ENCODE peak calls at places on chromosome 21, in five cellular contexts. N is breast epithelium, G is Peyer's patch, L is heart left ventricle, D is HepG2. X is an unnamed sample.

GRCh38 chr21:41465176-41465781 is 39.2 kb downstream of the MX1 start:
- DNase-seq in N (no peak), G (peak; percentile 47), L (no peak), D (no peak), X (no peak)

GRCh38 chr21:35390013-35390776 is 341.1 kb upstream of the RUNX1 start:
- DNase-seq in N (no peak), G (no peak), L (no peak), D (no peak), X (no peak)

GRCh38 chr21:32520885-32521735 is 64.2 kb downstream of the TCP10L start:
- DNase-seq in N (peak; percentile 90), G (peak; percentile 75), L (peak; percentile 94), D (no peak), X (peak; percentile 84)

GRCh38 chr21:15730484-15731242 is 881 bp downstream of the USP25 start:
- DNase-seq in N (no peak), G (no peak), L (no peak), D (no peak), X (no peak)

GRCh38 chr21:32991299-32991850 is 34.4 kb upstream of the OLIG2 start:
- DNase-seq in N (no peak), G (no peak), L (no peak), D (no peak), X (no peak)

GRCh38 chr21:36700295-36700960 is 1.5 kb downstream of the SIM2 start:
- DNase-seq in N (no peak), G (no peak), L (no peak), D (no peak), X (no peak)

GRCh38 chr21:35476616-35477395 is 427.7 kb upstream of the RUNX1 start:
- DNase-seq in N (no peak), G (no peak), L (no peak), D (no peak), X (no peak)

GRCh38 chr21:34544032-34544496 is 32.1 kb upstream of the KCNE1 start:
- DNase-seq in N (peak; percentile 67), G (peak; percentile 89), L (peak; percentile 74), D (peak; percentile 88), X (no peak)

GRCh38 chr21:32806810-32807386 is 35.3 kb upstream of the PAXBP1 start:
- DNase-seq in N (no peak), G (no peak), L (no peak), D (no peak), X (no peak)

GRCh38 chr21:23801292-23801691 is 1806.0 kb downstream of the MRPL39 start:
- DNase-seq in N (no peak), G (no peak), L (no peak), D (no peak), X (no peak)

GRCh38 chr21:41726970-41727783 is 39.7 kb downstream of the RIPK4 start:
- DNase-seq in N (peak; percentile 91), G (no peak), L (peak; percentile 51), D (peak; percentile 48), X (no peak)

GRCh38 chr21:16407403-16408279 is 677.9 kb downstream of the USP25 start:
- DNase-seq in N (no peak), G (no peak), L (no peak), D (no peak), X (no peak)

GRCh38 chr21:26461500-26461899 is 111.6 kb downstream of the CYYR1 start:
- DNase-seq in N (no peak), G (no peak), L (no peak), D (no peak), X (no peak)

GRCh38 chr21:34517491-34518245 is 5.7 kb upstream of the KCNE1 start:
- DNase-seq in N (no peak), G (no peak), L (no peak), D (peak; percentile 44), X (no peak)

GRCh38 chr21:41634858-41635257 is 126.9 kb upstream of the TMPRSS2 start:
- DNase-seq in N (no peak), G (no peak), L (no peak), D (no peak), X (no peak)

GRCh38 chr21:25974937-25975336 is 195.6 kb downstream of the APP start:
- DNase-seq in N (no peak), G (no peak), L (peak; percentile 64), D (no peak), X (no peak)

GRCh38 chr21:34510148-34511142 is 1.6 kb downstream of the KCNE1 start:
- DNase-seq in N (peak; percentile 35), G (peak; percentile 89), L (peak; percentile 82), D (peak; percentile 67), X (peak; percentile 92)

GRCh38 chr21:36769051-36769867 is 70.3 kb downstream of the SIM2 start:
- DNase-seq in N (no peak), G (no peak), L (no peak), D (no peak), X (no peak)

GRCh38 chr21:15552914-15553491 is 176.8 kb upstream of the USP25 start:
- DNase-seq in N (no peak), G (no peak), L (no peak), D (peak; percentile 35), X (no peak)

GRCh38 chr21:41283211-41283818 is 33.3 kb upstream of the FAM3B start:
- DNase-seq in N (peak; percentile 56), G (peak; percentile 82), L (peak; percentile 41), D (peak; percentile 74), X (no peak)

GRCh38 chr21:27333091-27333490 is 366.2 kb upstream of the ADAMTS5 start:
- DNase-seq in N (no peak), G (no peak), L (no peak), D (no peak), X (no peak)

GRCh38 chr21:42973991-42974831 is at the start of gene PKNOX1:
- DNase-seq in N (peak; percentile 99), G (peak; percentile 100), L (peak; percentile 99), D (peak; percentile 94), X (peak; percentile 100)
- TF ChIP-seq POLR2A in N (no peak), G (peak; percentile 74), L (peak; percentile 68), D (peak; percentile 64), X (peak; percentile 4)

DNA sequence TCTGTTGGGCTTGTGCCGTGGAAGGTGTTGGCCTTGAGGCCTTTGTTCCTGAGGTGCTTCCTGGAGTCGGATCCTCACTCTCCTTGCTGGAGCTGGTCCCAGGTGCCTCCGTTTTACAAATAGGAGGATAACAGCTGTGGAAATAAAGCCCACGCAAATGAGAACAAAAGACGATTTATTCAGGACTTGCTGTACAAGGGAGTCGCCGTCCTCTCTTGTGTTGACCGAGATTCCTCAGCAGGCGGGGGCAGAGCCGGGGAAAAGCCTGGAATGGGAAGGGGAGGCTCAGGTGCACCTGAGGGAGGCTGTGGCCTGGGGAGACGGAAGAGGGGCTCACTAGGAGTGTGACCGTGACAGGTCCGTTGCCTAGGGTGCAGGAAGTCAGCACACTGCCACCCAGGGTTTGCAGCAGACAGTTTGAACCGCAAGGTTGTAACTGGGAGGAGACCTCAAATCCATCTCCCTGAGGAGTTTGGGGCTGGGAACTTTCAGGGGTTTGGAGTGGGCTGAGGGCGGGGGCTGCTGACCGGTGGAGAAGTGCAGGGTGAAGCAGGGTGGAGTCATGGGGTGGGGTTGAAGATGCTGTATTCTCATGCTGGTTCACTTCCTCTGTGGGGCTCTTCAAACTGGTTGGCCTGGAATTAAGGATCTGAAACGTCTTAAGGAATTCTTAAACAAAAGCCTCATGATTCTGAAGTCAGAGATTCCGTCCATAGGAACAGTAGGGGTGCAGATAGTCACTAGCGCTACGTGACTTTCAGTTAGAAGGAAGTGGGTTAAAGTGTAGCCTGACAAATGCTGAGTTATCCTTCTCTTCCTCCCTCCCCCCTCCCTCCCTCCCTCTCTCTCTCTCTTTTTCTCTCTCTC is 2.6 kb upstream of the CSTB start:
- DNase-seq in N (no peak), G (no peak), L (no peak), D (no peak), X (peak; percentile 68)
- TF ChIP-seq POLR2A in N (no peak), G (no peak), L (no peak), D (no peak), X (no peak)

DNA sequence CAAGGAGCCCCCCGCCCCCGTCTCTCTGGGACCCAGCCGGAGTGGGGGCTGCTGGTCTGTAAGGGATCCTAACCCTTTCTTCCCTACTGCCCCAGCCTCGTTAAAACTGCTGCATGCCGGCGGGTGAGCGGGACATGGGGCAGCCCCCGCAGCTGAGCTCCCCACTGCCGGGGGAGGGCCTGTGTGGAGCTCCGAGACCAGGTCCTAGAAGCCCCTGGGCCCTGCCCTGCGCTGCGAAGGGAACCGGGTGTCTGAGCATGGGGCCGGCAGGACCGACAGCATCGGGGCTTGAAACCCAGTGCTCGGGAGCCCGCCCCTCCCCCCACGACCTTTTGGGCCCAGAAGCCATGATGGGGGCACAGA is 9.2 kb upstream of the COL6A1 start:
- DNase-seq in N (no peak), G (peak; percentile 47), L (no peak), D (no peak), X (peak; percentile 75)
- TF ChIP-seq POLR2A in N (no peak), G (no peak), L (no peak), D (no peak), X (no peak)

GRCh38 chr21:39084073-39084472 is 99.2 kb downstream of the PSMG1 start:
- DNase-seq in N (no peak), G (no peak), L (no peak), D (no peak), X (no peak)
- TF ChIP-seq POLR2A in N (no peak), G (no peak), L (no peak), D (no peak), X (no peak)

DNA sequence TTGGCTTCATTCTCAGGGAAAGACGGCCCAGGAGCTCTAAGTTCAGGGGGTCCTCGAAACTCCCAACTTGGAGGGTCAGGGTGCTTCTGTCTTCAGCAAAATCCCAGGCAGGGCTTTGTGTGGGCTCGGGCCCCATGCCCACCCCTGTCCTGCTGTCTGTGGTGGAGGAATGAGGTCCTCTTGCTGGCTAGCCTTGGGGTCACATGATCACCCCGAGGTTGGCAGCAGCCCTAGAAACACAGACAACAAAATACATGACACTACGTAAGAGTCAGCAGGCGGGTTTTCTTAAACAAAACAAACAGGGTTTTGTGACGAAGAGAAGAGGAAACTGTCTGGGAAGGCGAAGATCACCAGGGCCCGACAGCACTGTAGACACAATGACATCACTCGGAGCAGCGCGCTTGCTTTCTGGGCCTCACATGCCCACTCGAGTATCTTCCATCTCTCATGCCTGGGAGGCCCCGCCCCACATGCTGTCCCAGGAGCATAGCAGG is 94.9 kb downstream of the SIK1 start:
- DNase-seq in N (peak; percentile 80), G (no peak), L (peak; percentile 36), D (no peak), X (no peak)
- TF ChIP-seq POLR2A in N (no peak), G (no peak), L (no peak), D (no peak), X (no peak)

DNA sequence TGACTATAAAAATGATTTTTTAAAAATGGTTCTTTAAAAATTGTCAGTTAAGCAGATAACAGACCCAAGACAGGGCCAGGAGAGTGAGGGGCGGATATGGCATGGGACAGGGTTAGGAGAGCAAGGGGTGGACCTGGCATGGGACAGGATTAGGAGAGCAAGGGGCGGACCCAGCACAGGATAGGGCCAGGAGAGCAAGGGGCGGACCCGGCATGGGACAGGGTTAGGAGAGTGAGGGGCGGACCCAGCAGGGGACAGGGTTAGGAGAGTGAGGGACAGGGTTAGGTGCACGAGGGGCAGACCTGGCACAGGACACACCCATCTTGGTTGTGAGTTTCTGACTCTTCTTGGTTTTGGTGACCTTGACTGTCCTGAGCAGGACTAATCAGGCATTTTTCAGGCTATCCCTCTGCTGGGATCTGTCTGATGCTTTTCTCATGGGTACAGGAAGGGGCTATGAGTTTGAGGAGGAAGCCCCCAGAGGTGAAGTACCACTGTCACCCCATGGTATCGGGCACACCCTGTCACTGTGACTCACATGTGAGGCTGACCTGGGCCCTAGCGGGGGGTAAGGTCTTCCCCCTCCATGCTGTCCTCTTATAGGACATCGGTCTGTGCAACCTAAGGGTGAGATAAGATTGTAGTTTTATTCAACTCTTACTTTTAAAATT is 159.0 kb upstream of the COL6A1 start:
- DNase-seq in N (no peak), G (no peak), L (no peak), D (no peak), X (no peak)
- TF ChIP-seq POLR2A in N (no peak), G (no peak), L (no peak), D (no peak), X (no peak)